ENCODE peak calls at places on chromosome 20, in six cellular contexts. D, N, U, Q, B and Z are unnamed samples.

GRCh38 chr20:40563296-40563950 is 125.6 kb downstream of the MAFB start:
- DNase-seq in D (peak; percentile 74), N (peak; percentile 26), U (no peak), Q (no peak), B (peak; percentile 77), Z (no peak)

GRCh38 chr20:57485770-57486169 is 39.2 kb downstream of the CTCFL start:
- DNase-seq in D (no peak), N (no peak), U (no peak), Q (no peak), B (no peak), Z (no peak)

GRCh38 chr20:22842793-22843192 is 192.3 kb upstream of the SSTR4 start:
- DNase-seq in D (no peak), N (no peak), U (no peak), Q (no peak), B (no peak), Z (no peak)

GRCh38 chr20:1336699-1337387 is 7.9 kb upstream of the SDCBP2 start:
- DNase-seq in D (peak; percentile 68), N (no peak), U (peak; percentile 59), Q (no peak), B (no peak), Z (peak; percentile 78)

GRCh38 chr20:9615766-9616454 is 101.5 kb downstream of the LAMP5 start:
- DNase-seq in D (no peak), N (no peak), U (no peak), Q (no peak), B (no peak), Z (no peak)

GRCh38 chr20:63376283-63377250 is 15.4 kb upstream of the CHRNA4 start:
- DNase-seq in D (no peak), N (no peak), U (no peak), Q (no peak), B (no peak), Z (no peak)

GRCh38 chr20:46012926-46013825 is 4.5 kb downstream of the MMP9 start:
- DNase-seq in D (no peak), N (no peak), U (no peak), Q (no peak), B (no peak), Z (no peak)

GRCh38 chr20:58690851-58691250 is 1.7 kb upstream of the NPEPL1 start:
- DNase-seq in D (peak; percentile 34), N (peak; percentile 17), U (no peak), Q (no peak), B (no peak), Z (peak; percentile 54)

GRCh38 chr20:41139227-41140093 is 2.1 kb downstream of the PLCG1 start:
- DNase-seq in D (no peak), N (no peak), U (no peak), Q (no peak), B (no peak), Z (no peak)

GRCh38 chr20:63133481-63134091 is 82.3 kb downstream of the YTHDF1 start:
- DNase-seq in D (no peak), N (no peak), U (no peak), Q (no peak), B (no peak), Z (no peak)

GRCh38 chr20:59435496-59435895 is 135.1 kb downstream of the EDN3 start:
- DNase-seq in D (no peak), N (no peak), U (no peak), Q (no peak), B (no peak), Z (no peak)

GRCh38 chr20:23627501-23627900 is 10.3 kb downstream of the CST3 start:
- DNase-seq in D (no peak), N (no peak), U (no peak), Q (no peak), B (no peak), Z (no peak)

GRCh38 chr20:56833427-56833826 is 204.3 kb downstream of the TFAP2C start:
- DNase-seq in D (no peak), N (no peak), U (no peak), Q (no peak), B (no peak), Z (no peak)

GRCh38 chr20:8385247-8385646 is 253.2 kb downstream of the PLCB1 start:
- DNase-seq in D (no peak), N (no peak), U (no peak), Q (no peak), B (no peak), Z (no peak)

GRCh38 chr20:47664744-47665143 is 120.5 kb downstream of the SULF2 start:
- DNase-seq in D (no peak), N (no peak), U (no peak), Q (no peak), B (no peak), Z (no peak)

GRCh38 chr20:46651091-46651962 is at the start of gene SLC13A3:
- DNase-seq in D (no peak), N (no peak), U (no peak), Q (no peak), B (no peak), Z (no peak)

GRCh38 chr20:35173576-35174192 is 1.8 kb downstream of the PROCR start:
- DNase-seq in D (no peak), N (no peak), U (no peak), Q (no peak), B (no peak), Z (peak; percentile 46)

GRCh38 chr20:4633780-4634179 is 87.9 kb upstream of the PRND start:
- DNase-seq in D (no peak), N (peak; percentile 87), U (no peak), Q (peak; percentile 76), B (no peak), Z (no peak)

GRCh38 chr20:35277531-35278395 is at the start of gene MMP24OS:
- DNase-seq in D (peak; percentile 87), N (peak; percentile 96), U (peak; percentile 90), Q (peak; percentile 32), B (peak; percentile 86), Z (peak; percentile 85)

GRCh38 chr20:48769111-48769879 is 58.5 kb downstream of the PREX1 start:
- DNase-seq in D (no peak), N (peak; percentile 32), U (no peak), Q (no peak), B (no peak), Z (no peak)

GRCh38 chr20:5147193-5147592 is 20.4 kb downstream of the CDS2 start:
- DNase-seq in D (no peak), N (no peak), U (no peak), Q (no peak), B (no peak), Z (no peak)

GRCh38 chr20:32158943-32159660 is 48.4 kb downstream of the PLAGL2 start:
- DNase-seq in D (no peak), N (no peak), U (no peak), Q (no peak), B (no peak), Z (no peak)

GRCh38 chr20:52572687-52573086 is 381.1 kb upstream of the ZFP64 start:
- DNase-seq in D (no peak), N (peak; percentile 0), U (no peak), Q (no peak), B (no peak), Z (no peak)

GRCh38 chr20:20237093-20237959 is 130.6 kb upstream of the INSM1 start:
- DNase-seq in D (peak; percentile 30), N (peak; percentile 55), U (peak; percentile 48), Q (no peak), B (peak; percentile 40), Z (no peak)

GRCh38 chr20:50744143-50744792 is 12.9 kb downstream of the PARD6B start:
- DNase-seq in D (peak; percentile 67), N (peak; percentile 96), U (no peak), Q (peak; percentile 60), B (peak; percentile 62), Z (peak; percentile 74)

GRCh38 chr20:47208534-47209174 is 147.8 kb downstream of the ZMYND8 start:
- DNase-seq in D (no peak), N (no peak), U (no peak), Q (no peak), B (no peak), Z (no peak)

GRCh38 chr20:2756056-2756611 is 44.3 kb downstream of the CPXM1 start:
- DNase-seq in D (no peak), N (peak; percentile 67), U (no peak), Q (no peak), B (no peak), Z (no peak)

GRCh38 chr20:18009116-18009515 is 40.3 kb downstream of the MGME1 start:
- DNase-seq in D (no peak), N (no peak), U (no peak), Q (no peak), B (no peak), Z (no peak)

GRCh38 chr20:561437-562231 is 18.0 kb upstream of the CSNK2A1 start:
- DNase-seq in D (peak; percentile 39), N (peak; percentile 72), U (peak; percentile 40), Q (peak; percentile 21), B (peak; percentile 46), Z (peak; percentile 34)

GRCh38 chr20:57384953-57385761 is 6.0 kb upstream of the RBM38 start:
- DNase-seq in D (no peak), N (no peak), U (no peak), Q (no peak), B (no peak), Z (no peak)

GRCh38 chr20:3560578-3560977 is 89.8 kb downstream of the ATRN start:
- DNase-seq in D (no peak), N (peak; percentile 80), U (no peak), Q (no peak), B (no peak), Z (no peak)

GRCh38 chr20:8129211-8129986 is 2.7 kb upstream of the PLCB1 start:
- DNase-seq in D (no peak), N (no peak), U (no peak), Q (no peak), B (no peak), Z (no peak)

GRCh38 chr20:47019106-47019824 is 124.6 kb downstream of the EYA2 start:
- DNase-seq in D (peak; percentile 56), N (no peak), U (no peak), Q (peak; percentile 91), B (no peak), Z (peak; percentile 64)

GRCh38 chr20:44070139-44070900 is 116.7 kb downstream of the JPH2 start:
- DNase-seq in D (no peak), N (no peak), U (no peak), Q (no peak), B (peak; percentile 4), Z (no peak)

GRCh38 chr20:6708010-6708409 is 59.5 kb upstream of the BMP2 start:
- DNase-seq in D (peak; percentile 26), N (no peak), U (no peak), Q (peak; percentile 7), B (no peak), Z (no peak)

GRCh38 chr20:64080813-64081619 is 1.1 kb downstream of the OPRL1 start:
- DNase-seq in D (no peak), N (no peak), U (no peak), Q (no peak), B (no peak), Z (no peak)

GRCh38 chr20:32761831-32762753 is at the start of gene DNMT3B:
- DNase-seq in D (peak; percentile 69), N (peak; percentile 86), U (peak; percentile 84), Q (no peak), B (peak; percentile 44), Z (peak; percentile 78)

GRCh38 chr20:33499347-33499746 is 9.5 kb downstream of the CBFA2T2 start:
- DNase-seq in D (no peak), N (no peak), U (no peak), Q (no peak), B (no peak), Z (no peak)

GRCh38 chr20:61773081-61773631 is 292.5 kb downstream of the TAF4 start:
- DNase-seq in D (no peak), N (no peak), U (no peak), Q (no peak), B (no peak), Z (no peak)

GRCh38 chr20:59495894-59496510 is 108.3 kb upstream of the PHACTR3 start:
- DNase-seq in D (peak; percentile 42), N (peak; percentile 66), U (peak; percentile 34), Q (peak; percentile 11), B (peak; percentile 46), Z (peak; percentile 37)